ENCODE peak calls at places on chromosome 11, in ten cellular contexts. I is HepG2, H is astrocyte of the spinal cord, N is heart right ventricle, G is epithelial cell of esophagus, L is choroid plexus epithelial cell, X is PC-3, O is heart left ventricle, B is fibroblast of villous mesenchyme, Q is retinal pigment epithelial cell. C is an unnamed sample.

GRCh38 chr11:66336234-66337102 is at the start of gene RIN1:
- DNase-seq in Q (peak), I (peak), H (peak), O (peak), X (peak), L (peak), G (peak), N (peak), B (peak), C (peak)

GRCh38 chr11:126971305-126971704 is 29.3 kb downstream of the KIRREL3 start:
- DNase-seq in H (no peak), B (no peak), I (no peak), G (no peak), L (no peak), Q (no peak), O (no peak), X (no peak), N (no peak), C (no peak)

GRCh38 chr11:94184861-94185260 is 56.2 kb downstream of the PANX1 start:
- DNase-seq in N (no peak), H (no peak), L (no peak), X (no peak), B (peak), Q (no peak), I (no peak), G (no peak), O (no peak), C (no peak)

GRCh38 chr11:123083623-123084029 is 21.7 kb upstream of the HSPA8 start:
- DNase-seq in I (peak), Q (peak), G (peak), L (peak), N (peak), X (peak), B (peak), H (peak), O (peak), C (peak)

GRCh38 chr11:88246680-88247079 is 71.4 kb upstream of the RAB38 start:
- DNase-seq in X (peak), N (no peak), Q (peak), L (peak), I (no peak), H (peak), B (peak), O (no peak), G (peak), C (peak)

GRCh38 chr11:77095551-77096490 is 6.8 kb upstream of the OMP start:
- DNase-seq in O (no peak), X (no peak), H (no peak), B (no peak), I (peak), L (no peak), G (no peak), N (no peak), Q (no peak), C (no peak)

GRCh38 chr11:31818874-31819331 is 7.8 kb upstream of the PAX6 start:
- DNase-seq in H (no peak), N (no peak), B (no peak), I (no peak), L (no peak), O (no peak), Q (no peak), G (no peak), X (no peak), C (no peak)

GRCh38 chr11:44763111-44763820 is 36.5 kb downstream of the TSPAN18 start:
- DNase-seq in L (peak), Q (no peak), I (no peak), G (no peak), H (no peak), X (no peak), O (no peak), N (no peak), B (peak), C (no peak)

GRCh38 chr11:71454470-71455113 is 1.6 kb downstream of the NADSYN1 start:
- DNase-seq in H (no peak), L (no peak), Q (no peak), I (no peak), O (no peak), B (no peak), X (peak), N (no peak), G (peak), C (no peak)

GRCh38 chr11:62602141-62603071 is 741 bp upstream of the MTA2 start:
- DNase-seq in N (peak), X (peak), Q (no peak), O (peak), L (peak), H (peak), G (peak), B (peak), I (no peak), C (peak)

GRCh38 chr11:61840371-61840770 is 12.3 kb downstream of the FADS2 start:
- DNase-seq in Q (no peak), L (no peak), B (no peak), X (no peak), H (no peak), G (no peak), N (no peak), I (no peak), O (no peak), C (no peak)

DNA sequence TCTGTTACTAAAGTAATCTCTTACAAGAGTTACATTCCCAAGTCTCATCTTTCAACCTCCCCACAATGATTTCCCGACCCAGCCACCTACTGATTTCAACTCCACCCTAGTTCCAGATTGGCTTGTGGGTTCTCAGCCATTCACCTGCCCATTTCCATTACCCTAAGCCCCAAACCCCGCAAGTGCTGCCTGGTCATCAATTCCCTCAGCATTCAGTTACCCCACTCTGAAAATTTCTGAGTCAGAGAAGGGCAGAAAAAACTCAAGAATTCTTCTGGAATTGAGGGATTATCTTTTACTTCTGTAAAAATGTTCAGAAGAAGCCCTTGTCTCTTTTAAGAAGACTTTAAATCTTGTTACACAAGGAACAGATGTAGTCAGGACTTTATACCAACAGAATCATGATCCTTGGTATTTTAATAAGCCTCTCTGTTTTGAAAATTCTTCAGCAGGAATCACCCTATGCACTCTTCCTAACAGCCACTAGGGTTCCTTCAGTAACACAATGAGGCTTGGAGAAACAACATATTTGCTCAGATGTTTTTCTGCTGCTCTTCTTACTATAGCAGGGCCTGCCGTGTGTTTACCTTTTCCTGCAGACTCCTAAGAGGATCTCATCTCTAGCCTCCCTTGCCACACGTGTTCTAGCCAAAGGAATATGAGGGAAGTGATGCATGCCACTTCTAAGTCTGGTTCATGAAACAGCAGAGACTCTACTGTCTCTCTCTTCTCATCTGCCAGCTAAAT is 29.2 kb upstream of the PAMR1 start:
- DNase-seq in B (peak), L (peak), O (no peak), Q (no peak), I (no peak), N (no peak), G (no peak), H (peak), X (peak), C (no peak)
- TF ChIP-seq CTCF in B (peak), L (peak), O (peak), Q (peak), I (no peak), N (no peak), G (peak), H (peak), X (peak), C (peak)

DNA sequence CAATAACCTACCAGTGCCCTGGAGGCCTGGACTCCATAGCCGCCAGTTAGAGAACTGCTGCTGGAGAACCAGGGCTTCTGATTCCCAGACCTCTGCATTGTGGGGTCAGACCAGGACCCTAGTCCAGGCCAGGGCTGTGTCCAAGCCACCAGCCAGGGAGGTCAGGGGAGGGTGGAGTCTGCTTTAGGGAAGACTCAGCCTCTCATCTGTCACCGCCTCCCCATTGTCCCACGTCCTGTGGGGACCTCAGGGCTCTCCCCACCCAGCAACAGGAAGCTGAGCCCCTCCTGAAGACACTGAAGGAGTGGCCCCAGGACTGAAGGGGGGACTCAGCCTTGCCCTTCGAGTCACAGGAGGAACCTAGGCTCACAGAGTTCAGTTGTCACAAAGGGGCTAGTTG is 41.2 kb downstream of the PDE2A start:
- DNase-seq in L (no peak), H (no peak), B (no peak), Q (no peak), X (no peak), N (no peak), G (no peak), I (no peak), O (no peak), C (no peak)
- H3K4me3 ChIP-seq in L (no peak), H (no peak), B (no peak), Q (no peak), X (no peak), N (no peak), G (no peak), I (no peak), O (no peak), C (no peak)

GRCh38 chr11:2164081-2164480 is 3.1 kb upstream of the INS start:
- DNase-seq in Q (no peak), G (no peak), O (no peak), N (no peak), I (no peak), X (no peak), L (no peak), B (no peak), H (no peak), C (no peak)
- TF ChIP-seq CTCF in Q (no peak), G (no peak), O (no peak), N (no peak), I (no peak), X (no peak), L (no peak), B (no peak), H (no peak), C (no peak)

DNA sequence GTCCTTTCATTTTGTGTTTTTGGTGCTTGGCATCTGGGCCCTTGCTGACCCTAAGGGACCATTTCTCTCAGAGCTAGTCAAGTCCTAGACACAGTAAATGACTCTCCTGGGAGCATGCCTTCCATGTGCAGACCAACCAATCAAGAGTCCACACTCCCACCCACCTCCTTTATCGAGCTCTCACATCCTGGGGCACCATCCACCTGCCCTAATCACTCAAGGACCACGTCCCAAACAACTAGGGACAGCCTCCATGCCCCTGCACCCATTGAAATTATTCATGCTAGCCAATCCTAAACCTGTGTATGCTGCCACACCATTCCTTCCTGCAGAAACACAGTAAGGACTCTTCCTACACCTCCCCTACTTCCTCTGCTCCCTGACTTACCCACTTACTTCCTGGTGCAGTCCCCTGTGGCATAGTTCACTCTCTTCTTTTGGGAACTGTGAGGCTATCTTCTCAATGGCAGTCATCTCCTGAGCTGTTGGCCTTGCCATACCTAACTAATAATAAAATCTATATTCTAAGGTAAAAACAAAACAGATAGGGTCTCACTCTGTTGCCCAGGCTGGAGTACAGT is 6.4 kb upstream of the SAA2 start:
- DNase-seq in Q (no peak), B (no peak), H (no peak), O (no peak), G (no peak), I (no peak), L (no peak), N (no peak), X (no peak), C (no peak)
- H3K4me3 ChIP-seq in Q (no peak), B (no peak), H (no peak), O (no peak), G (no peak), I (no peak), L (no peak), N (no peak), X (no peak), C (no peak)

C was measured in fibroblast of mammary gland.